ENCODE peak calls at places on chromosome 5, in six cellular contexts. Q, P, Z, B, S and N are unnamed samples.

GRCh38 chr5:141786700-141787099 is 91.5 kb downstream of the PCDH1 start:
- DNase-seq in Q (no peak), P (no peak), Z (no peak), B (no peak), S (no peak), N (no peak)

GRCh38 chr5:123545506-123545905 is 33.5 kb downstream of the CSNK1G3 start:
- DNase-seq in Q (no peak), P (peak), Z (peak), B (no peak), S (no peak), N (no peak)

GRCh38 chr5:172556262-172556661 is 84.8 kb upstream of the NEURL1B start:
- DNase-seq in Q (no peak), P (no peak), Z (peak), B (no peak), S (no peak), N (no peak)

GRCh38 chr5:178602752-178603151 is 12.6 kb upstream of the COL23A1 start:
- DNase-seq in Q (no peak), P (no peak), Z (no peak), B (peak), S (no peak), N (no peak)

GRCh38 chr5:38922199-38922598 is 76.4 kb downstream of the OSMR start:
- DNase-seq in Q (peak), P (peak), Z (peak), B (peak), S (peak), N (peak)

GRCh38 chr5:175821790-175822211 is 49.6 kb upstream of the CPLX2 start:
- DNase-seq in Q (no peak), P (no peak), Z (no peak), B (no peak), S (no peak), N (peak)

GRCh38 chr5:115179959-115180709 is 10.4 kb upstream of the TRIM36 start:
- DNase-seq in Q (no peak), P (peak), Z (peak), B (peak), S (no peak), N (peak)

GRCh38 chr5:2153808-2154207 is 271.1 kb upstream of the IRX4 start:
- DNase-seq in Q (no peak), P (no peak), Z (no peak), B (no peak), S (no peak), N (no peak)

GRCh38 chr5:124628721-124629596 is 117.5 kb downstream of the ZNF608 start:
- DNase-seq in Q (no peak), P (peak), Z (peak), B (peak), S (peak), N (no peak)

GRCh38 chr5:23208959-23209431 is 298.4 kb upstream of the PRDM9 start:
- DNase-seq in Q (no peak), P (peak), Z (peak), B (peak), S (no peak), N (peak)

GRCh38 chr5:6712136-6712581 is 1.1 kb upstream of the TENT4A start:
- DNase-seq in Q (peak), P (peak), Z (peak), B (peak), S (peak), N (no peak)

GRCh38 chr5:141681695-141682641 is at the start of gene ARAP3:
- DNase-seq in Q (peak), P (peak), Z (peak), B (peak), S (peak), N (no peak)

GRCh38 chr5:150636391-150637244 is 3.8 kb upstream of the SYNPO start:
- DNase-seq in Q (no peak), P (no peak), Z (peak), B (peak), S (peak), N (no peak)

GRCh38 chr5:158736134-158736533 is 363.6 kb downstream of the EBF1 start:
- DNase-seq in Q (no peak), P (no peak), Z (no peak), B (no peak), S (no peak), N (no peak)

GRCh38 chr5:76819851-76820280 is 1.0 kb downstream of the F2RL1 start:
- DNase-seq in Q (peak), P (peak), Z (no peak), B (no peak), S (no peak), N (no peak)

GRCh38 chr5:43312699-43313034 is 545 bp downstream of the HMGCS1 start:
- DNase-seq in Q (no peak), P (no peak), Z (no peak), B (no peak), S (no peak), N (no peak)

GRCh38 chr5:28165116-28165515 is 1126.7 kb upstream of the CDH9 start:
- DNase-seq in Q (no peak), P (no peak), Z (peak), B (peak), S (no peak), N (no peak)

GRCh38 chr5:159456722-159457462 is 126.6 kb upstream of the IL12B start:
- DNase-seq in Q (no peak), P (no peak), Z (peak), B (peak), S (no peak), N (peak)

GRCh38 chr5:130110333-130110732 is 206.1 kb downstream of the CHSY3 start:
- DNase-seq in Q (no peak), P (no peak), Z (no peak), B (no peak), S (no peak), N (no peak)

GRCh38 chr5:73654171-73654811 is 28.3 kb downstream of the ARHGEF28 start:
- DNase-seq in Q (no peak), P (no peak), Z (peak), B (no peak), S (no peak), N (no peak)

DNA sequence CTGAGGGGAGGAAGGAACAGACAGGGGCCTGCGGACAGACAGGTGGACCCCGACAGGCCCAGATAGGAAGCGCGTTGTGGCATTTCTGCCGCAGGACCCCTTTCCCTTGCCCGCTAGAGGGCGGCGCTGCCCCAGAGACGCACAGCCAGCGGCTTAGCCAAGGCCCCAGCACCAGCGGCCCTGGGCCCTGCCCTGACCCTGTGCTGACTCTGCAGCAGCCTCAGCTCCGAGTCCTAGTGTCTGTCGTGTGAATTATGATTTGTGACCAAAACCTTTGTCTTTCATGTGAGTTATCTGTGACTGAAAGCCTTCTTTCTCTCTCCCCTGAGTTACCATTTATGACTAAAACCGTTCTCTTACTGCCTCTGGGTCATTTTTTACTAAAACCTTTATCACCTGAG is 30.8 kb downstream of the TRIP13 start:
- DNase-seq in Q (peak), P (peak), Z (peak), B (peak), S (peak), N (peak)
- TF ChIP-seq CTCF in Q (peak), P (peak), Z (peak), B (peak), S (peak), N (peak)

DNA sequence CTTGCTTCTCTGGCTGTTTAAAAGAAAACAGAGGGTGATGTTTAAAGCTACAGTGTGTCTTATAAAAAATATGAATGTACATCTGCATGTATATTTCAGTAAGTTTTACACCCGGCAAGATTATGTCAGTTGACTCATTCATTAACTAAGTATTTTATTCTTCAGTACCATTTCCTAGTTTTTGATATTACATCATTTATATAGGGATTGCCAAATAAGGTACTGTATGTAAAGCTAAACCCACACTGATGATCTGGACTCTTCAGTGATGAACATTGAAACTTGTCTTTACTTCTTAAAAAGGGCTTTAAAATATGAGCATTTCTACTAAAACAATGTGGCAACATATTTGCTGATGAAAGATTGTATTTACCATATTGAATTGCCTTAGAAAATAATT is 151.8 kb upstream of the TLX3 start:
- DNase-seq in Q (no peak), P (no peak), Z (peak), B (no peak), S (no peak), N (no peak)
- TF ChIP-seq CTCF in Q (no peak), P (no peak), Z (no peak), B (no peak), S (no peak), N (no peak)

GRCh38 chr5:65062684-65063083 is 294.0 kb downstream of the CWC27 start:
- DNase-seq in Q (no peak), P (no peak), Z (peak), B (peak), S (peak), N (no peak)

GRCh38 chr5:65061974-65062353 is 293.2 kb downstream of the CWC27 start:
- DNase-seq in Q (no peak), P (no peak), Z (no peak), B (no peak), S (no peak), N (peak)

GRCh38 chr5:65055938-65056337 is 287.2 kb downstream of the CWC27 start:
- DNase-seq in Q (no peak), P (no peak), Z (no peak), B (peak), S (no peak), N (no peak)

GRCh38 chr5:65061250-65061973 is 292.7 kb downstream of the CWC27 start:
- DNase-seq in Q (no peak), P (no peak), Z (no peak), B (no peak), S (no peak), N (no peak)

DNA sequence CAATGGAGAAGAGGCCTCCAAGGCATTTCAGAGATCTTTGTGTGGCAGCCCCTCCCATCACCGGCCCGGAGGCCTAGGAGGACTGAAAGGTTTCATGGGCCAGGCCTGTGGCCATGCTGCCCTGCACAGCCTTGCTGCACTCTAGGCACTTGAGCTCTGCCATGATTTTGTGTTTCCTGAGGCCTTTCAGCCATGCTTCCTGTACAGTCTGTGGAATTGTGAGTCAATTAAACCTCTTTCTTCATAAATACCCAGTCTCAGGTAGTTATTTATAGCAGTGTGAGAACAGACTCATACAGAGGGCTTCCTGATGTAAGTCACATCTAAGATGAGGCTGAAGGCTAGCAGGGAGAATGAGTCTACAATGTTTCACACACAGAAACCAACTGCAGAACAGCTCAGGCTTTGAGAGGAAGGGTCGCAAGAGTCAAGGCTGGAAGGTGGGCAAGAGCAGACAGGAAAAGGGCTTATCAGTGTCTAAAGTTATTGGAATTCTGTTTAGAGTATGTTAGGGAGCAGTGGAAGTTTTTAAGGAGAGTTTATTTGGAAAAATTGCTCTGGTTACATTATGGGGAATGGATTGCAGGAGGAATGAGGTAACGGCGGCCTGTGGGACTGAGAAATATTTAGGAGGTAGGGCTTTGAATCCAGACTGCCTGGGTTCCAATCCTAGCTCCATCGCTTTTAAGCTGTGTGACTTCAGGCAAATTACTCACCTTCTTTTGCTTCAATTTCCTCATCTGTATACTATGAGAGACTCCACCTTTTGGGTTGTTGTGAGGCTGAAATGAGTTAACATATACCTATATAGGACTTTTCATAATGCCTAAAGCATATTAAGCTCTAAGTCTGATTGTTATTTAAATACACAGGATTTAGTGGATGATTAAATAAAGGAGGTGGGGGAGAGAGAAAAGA is 291.2 kb downstream of the CWC27 start:
- DNase-seq in Q (no peak), P (no peak), Z (peak), B (no peak), S (no peak), N (no peak)
- TF ChIP-seq CTCF in Q (no peak), P (no peak), Z (no peak), B (no peak), S (no peak), N (no peak)

DNA sequence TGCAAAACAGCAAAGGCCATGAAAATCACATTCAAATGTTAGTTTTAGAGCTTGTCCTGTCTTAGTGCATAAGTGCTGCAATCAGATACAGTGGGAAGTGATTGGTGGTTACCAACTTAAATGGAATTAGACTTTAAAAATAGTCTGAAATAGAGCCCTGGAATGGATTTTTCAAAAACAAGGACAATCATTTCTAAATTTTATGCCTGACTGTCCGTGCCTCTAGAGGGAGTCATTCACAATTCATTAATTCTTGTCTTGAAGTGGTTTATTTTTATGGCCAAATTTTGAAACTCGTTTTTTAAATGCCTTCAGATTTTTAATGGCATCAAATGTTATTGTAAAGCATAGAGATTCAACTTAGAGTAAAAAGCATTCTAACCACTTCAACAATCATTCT is 561.8 kb upstream of the DAB2 start:
- DNase-seq in Q (no peak), P (no peak), Z (no peak), B (no peak), S (no peak), N (no peak)
- TF ChIP-seq CTCF in Q (no peak), P (no peak), Z (peak), B (peak), S (no peak), N (no peak)

DNA sequence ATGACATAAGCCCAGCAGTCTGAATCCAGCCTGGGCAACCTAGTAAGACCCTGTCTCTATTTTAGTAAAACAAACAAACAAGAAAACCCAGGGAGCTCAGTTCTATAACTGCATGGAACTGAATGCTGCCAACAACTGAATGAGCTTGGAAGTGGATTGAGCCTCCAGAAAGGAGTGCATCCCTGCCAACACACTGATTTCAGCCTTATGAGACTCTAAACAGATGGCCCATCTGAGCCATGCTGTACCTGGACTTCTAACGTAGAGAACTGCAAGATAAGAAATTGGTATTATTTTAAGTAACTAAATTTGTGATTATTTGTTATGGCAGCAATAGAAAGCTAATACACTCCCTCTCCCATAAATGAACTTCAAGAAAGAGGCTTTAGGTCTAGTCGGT is 150.4 kb upstream of the RAI14 start:
- DNase-seq in Q (no peak), P (no peak), Z (no peak), B (no peak), S (no peak), N (no peak)
- TF ChIP-seq CTCF in Q (no peak), P (no peak), Z (no peak), B (no peak), S (no peak), N (no peak)

DNA sequence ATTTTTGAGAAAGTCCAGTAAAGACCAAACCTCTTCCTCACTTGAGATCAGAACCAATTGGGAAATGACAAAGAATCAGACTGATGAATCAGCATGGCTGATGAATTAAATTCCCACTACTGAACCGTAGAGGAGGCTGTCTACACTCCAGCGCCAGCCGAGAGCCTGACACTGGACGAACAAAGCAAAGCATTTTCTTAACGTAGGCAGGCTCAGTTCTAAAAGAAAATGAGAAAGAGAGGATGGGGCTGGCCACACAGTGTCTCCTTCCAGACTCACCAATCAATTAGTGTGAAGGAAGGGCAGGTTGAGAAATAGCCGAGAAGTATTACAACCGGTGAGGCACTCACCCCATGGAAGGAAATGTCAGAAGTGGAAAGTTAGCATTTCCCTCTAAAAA is 49.4 kb downstream of the ITGA1 start:
- DNase-seq in Q (no peak), P (no peak), Z (peak), B (peak), S (no peak), N (no peak)
- TF ChIP-seq CTCF in Q (no peak), P (no peak), Z (no peak), B (peak), S (no peak), N (no peak)

DNA sequence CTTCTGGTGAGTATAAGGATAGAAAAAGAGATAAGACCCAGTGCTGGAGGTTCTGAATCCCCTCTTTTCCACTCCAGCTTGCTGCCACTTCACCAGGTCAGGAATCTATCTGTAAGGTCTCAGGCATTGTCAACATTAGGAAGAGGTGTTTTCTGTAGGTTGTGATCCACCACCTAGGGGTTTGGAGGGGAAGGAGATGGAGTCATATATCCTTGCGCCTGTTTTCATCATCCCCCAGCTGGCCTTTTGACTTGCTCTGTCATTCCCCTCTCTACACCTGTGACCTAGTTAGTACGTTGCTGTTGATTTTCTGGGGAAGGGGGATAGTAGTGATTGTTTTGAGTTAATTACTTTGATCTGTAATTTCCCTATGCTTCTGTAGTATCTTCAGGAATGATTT is 20.5 kb downstream of the SPINK5 start:
- DNase-seq in Q (no peak), P (no peak), Z (no peak), B (no peak), S (no peak), N (no peak)
- TF ChIP-seq CTCF in Q (no peak), P (no peak), Z (no peak), B (no peak), S (no peak), N (no peak)

GRCh38 chr5:32465076-32465475 is 20.5 kb upstream of the ZFR start:
- DNase-seq in Q (no peak), P (no peak), Z (no peak), B (no peak), S (no peak), N (no peak)
- TF ChIP-seq CTCF in Q (no peak), P (no peak), Z (no peak), B (no peak), S (no peak), N (no peak)

GRCh38 chr5:149618581-149619248 is 37.4 kb downstream of the ARHGEF37 start:
- DNase-seq in Q (no peak), P (peak), Z (peak), B (peak), S (no peak), N (peak)
- TF ChIP-seq CTCF in Q (peak), P (peak), Z (peak), B (peak), S (peak), N (peak)